ENCODE peak calls at places on chromosomes 12 and 14, in seven cellular contexts. G is transverse colon, F is K562, R is stomach, H is spleen, Q is HCT116, B is prostate gland. D is an unnamed sample. For H3K4me1, the result is how much of the 10 kb centered on the place peaks cover.

GRCh38 chr12:130959632-130960031 is 5.9 kb downstream of the ADGRD1 start:
- DNase-seq in G (no peak), F (no peak), R (no peak), H (no peak), Q (no peak), B (no peak), D (no peak)

GRCh38 chr12:34402899-34403705 is 380.8 kb downstream of the ALG10 start:
- DNase-seq in G (peak), F (peak), R (peak), H (peak), Q (no peak), B (peak), D (peak)

GRCh38 chr14:52352546-52352945 is 38.4 kb downstream of the PTGER2 start:
- DNase-seq in G (no peak), F (no peak), R (no peak), H (no peak), Q (no peak), B (no peak), D (no peak)

GRCh38 chr12:96471368-96472040 is 17.9 kb upstream of the CFAP54 start:
- DNase-seq in G (no peak), F (no peak), R (no peak), H (no peak), Q (no peak), B (no peak), D (no peak)

GRCh38 chr12:15688202-15688736 is 100.9 kb downstream of the EPS8 start:
- DNase-seq in G (peak), F (no peak), R (peak), H (peak), Q (peak), B (no peak), D (no peak)

GRCh38 chr12:109899783-109900751 is at the start of gene TCHP:
- DNase-seq in G (peak), F (peak), R (peak), H (peak), Q (peak), B (peak), D (peak)

GRCh38 chr14:96205059-96205993 is 687 bp downstream of the BDKRB2 start:
- DNase-seq in G (no peak), F (no peak), R (no peak), H (no peak), Q (no peak), B (no peak), D (no peak)

GRCh38 chr12:2332266-2332665 is 279.5 kb downstream of the CACNA1C start:
- DNase-seq in G (no peak), F (no peak), R (no peak), H (no peak), Q (no peak), B (no peak), D (no peak)

GRCh38 chr14:44108601-44109000 is 398.5 kb downstream of the FSCB start:
- DNase-seq in G (no peak), F (no peak), R (no peak), H (no peak), Q (no peak), B (no peak), D (no peak)

GRCh38 chr14:63795532-63795931 is 57.3 kb upstream of the SYNE2 start:
- DNase-seq in G (no peak), F (no peak), R (no peak), H (no peak), Q (no peak), B (no peak), D (no peak)

GRCh38 chr12:23640754-23641153 is 308.7 kb downstream of the SOX5 start:
- DNase-seq in G (no peak), F (no peak), R (no peak), H (no peak), Q (no peak), B (no peak), D (no peak)

DNA sequence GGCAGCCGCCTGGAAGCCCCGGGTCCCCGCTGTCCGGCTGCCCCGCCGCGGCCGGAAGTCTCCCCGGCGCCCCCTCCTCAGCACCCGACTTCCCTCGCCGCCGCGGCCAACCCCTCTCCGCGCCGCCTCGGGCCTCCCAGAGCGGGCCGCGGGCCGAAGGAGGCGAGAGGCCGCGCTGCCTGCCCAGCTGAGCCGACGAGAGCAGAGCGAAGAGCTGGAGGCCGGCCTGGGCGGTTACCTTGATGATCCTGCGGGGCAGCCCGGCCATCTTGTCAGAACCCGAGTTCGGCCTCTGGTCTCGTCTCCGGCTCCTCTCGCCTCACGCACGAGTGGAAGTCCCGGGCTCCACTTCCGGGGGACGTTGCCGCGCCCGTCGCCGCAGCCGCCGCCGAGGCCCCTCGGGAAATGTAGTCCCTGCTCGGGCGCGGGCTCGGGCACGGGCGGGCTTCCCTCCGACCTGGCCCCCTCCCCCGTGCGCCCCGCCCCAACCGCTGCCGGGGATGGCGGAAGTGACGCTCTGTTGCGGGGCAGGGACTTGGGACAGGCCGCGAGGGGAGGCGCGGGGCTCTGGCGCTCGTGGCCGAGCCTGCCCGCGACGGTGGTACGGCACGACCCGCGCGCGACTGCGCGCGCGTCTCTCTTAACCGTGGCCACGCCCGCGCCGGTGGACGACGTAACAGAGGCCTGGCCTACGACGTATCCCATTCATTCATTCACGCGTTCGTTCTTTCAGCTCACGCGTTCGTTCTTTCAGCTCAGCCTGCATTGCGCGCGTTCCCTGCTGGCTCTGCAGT is at the start of gene UBE2N:
- DNase-seq in G (peak), F (peak), R (peak), H (peak), Q (peak), B (peak), D (peak)
- TF ChIP-seq POLR2A in G (peak), F (peak), R (peak), H (peak), Q (peak), B (peak), D (peak)

GRCh38 chr14:93954900-93955891 is 21.2 kb downstream of the ASB2 start:
- DNase-seq in G (peak), F (no peak), R (no peak), H (peak), Q (no peak), B (no peak), D (no peak)
- TF ChIP-seq POLR2AphosphoS5 in G (no peak), F (no peak), R (no peak), H (peak), Q (no peak), B (no peak), D (no peak)

GRCh38 chr12:106776897-106777296 is 2.4 kb downstream of the RIC8B start:
- DNase-seq in G (no peak), F (no peak), R (no peak), H (no peak), Q (no peak), B (no peak), D (no peak)
- H3K4me1 ChIP-seq in G (under half), F (under half), R (under half), H (under half), Q (under half), B (under half), D (under half)

GRCh38 chr14:71320734-71321555 is 413.7 kb downstream of the PCNX1 start:
- DNase-seq in G (peak), F (peak), R (peak), H (peak), Q (no peak), B (peak), D (peak)
- TF ChIP-seq POLR2A in G (peak), F (no peak), R (no peak), H (peak), Q (no peak), B (peak), D (peak)

D was measured in breast epithelium.